ENCODE peak calls at places on chromosome 22, in four cellular contexts. L is heart right ventricle; O is NCI-H2171; R is CD8-positive, alpha-beta T cell. F is an unnamed sample.
A peak's percentile ranks its signal among the peaks of the same experiment; 100 is the strongest.

GRCh38 chr22:27614291-27615007 is 187.1 kb downstream of the MN1 start:
- DNase-seq in L (peak; percentile 34), R (no peak), O (no peak), F (no peak)

GRCh38 chr22:29030016-29030617 is 31.5 kb downstream of the C22orf31 start:
- DNase-seq in O (no peak), R (no peak), L (no peak), F (no peak)

GRCh38 chr22:49632199-49633009 is 195.3 kb downstream of the BRD1 start:
- DNase-seq in L (peak; percentile 68), O (peak; percentile 70), R (no peak), F (no peak)

GRCh38 chr22:46108564-46109473 is 41.5 kb upstream of the PPARA start:
- DNase-seq in L (peak; percentile 73), O (no peak), R (no peak), F (no peak)

GRCh38 chr22:40748388-40748970 is 69.2 kb downstream of the MCHR1 start:
- DNase-seq in R (no peak), O (no peak), L (no peak), F (no peak)

GRCh38 chr22:27844656-27845602 is 43.4 kb upstream of the MN1 start:
- DNase-seq in R (no peak), L (no peak), O (no peak), F (no peak)

GRCh38 chr22:31212783-31213626 is 907 bp downstream of the LIMK2 start:
- DNase-seq in R (no peak), L (no peak), O (no peak), F (peak; percentile 10)

GRCh38 chr22:19871023-19871844 is 16.6 kb upstream of the GNB1L start:
- DNase-seq in O (no peak), L (no peak), R (no peak), F (no peak)

GRCh38 chr22:29877620-29878019 is 5.4 kb upstream of the MTMR3 start:
- DNase-seq in R (no peak), O (no peak), L (no peak), F (no peak)